ENCODE peak calls at places on chromosomes 7 and 10, in five cellular contexts. E is type B pancreatic cell, I is HepG2, S is astrocyte of the spinal cord, J is HCT116. Y is an unnamed sample.

GRCh38 chr10:77713506-77714280 is 76.1 kb upstream of the KCNMA1 start:
- DNase-seq in E (no peak), I (no peak), S (peak; percentile 29), J (no peak), Y (no peak)

GRCh38 chr10:33279791-33280190 is 54.7 kb downstream of the NRP1 start:
- DNase-seq in E (no peak), I (no peak), S (no peak), J (no peak), Y (no peak)

GRCh38 chr10:89382757-89383156 is 4.9 kb downstream of the IFIT1B start:
- DNase-seq in E (no peak), I (no peak), S (no peak), J (no peak), Y (no peak)

GRCh38 chr10:129193148-129193547 is 273.9 kb upstream of the MGMT start:
- DNase-seq in E (no peak), I (no peak), S (no peak), J (no peak), Y (no peak)

GRCh38 chr10:61993676-61994401 is 92.3 kb downstream of the ARID5B start:
- DNase-seq in E (no peak), I (no peak), S (peak; percentile 71), J (no peak), Y (no peak)

GRCh38 chr7:129969881-129970446 is 17.2 kb upstream of the UBE2H start:
- DNase-seq in E (no peak), I (no peak), S (peak; percentile 88), J (peak; percentile 41), Y (peak; percentile 99)

GRCh38 chr7:95594185-95594584 is 2.1 kb downstream of the PDK4 start:
- DNase-seq in E (no peak), I (no peak), S (no peak), J (no peak), Y (no peak)

GRCh38 chr7:73831656-73832579 is 1.1 kb downstream of the CLDN4 start:
- DNase-seq in E (peak; percentile 81), I (peak; percentile 58), S (no peak), J (peak; percentile 77), Y (no peak)

GRCh38 chr7:139853576-139854511 is 24.8 kb downstream of the TBXAS1 start:
- DNase-seq in E (no peak), I (no peak), S (peak; percentile 79), J (no peak), Y (no peak)

GRCh38 chr10:123993534-123994416 is 99.6 kb downstream of the CHST15 start:
- DNase-seq in E (no peak), I (no peak), S (no peak), J (no peak), Y (no peak)

GRCh38 chr10:5873515-5873995 is 16.1 kb downstream of the ANKRD16 start:
- DNase-seq in E (no peak), I (peak; percentile 57), S (peak; percentile 80), J (peak; percentile 36), Y (no peak)

GRCh38 chr7:101681170-101682007 is 52.3 kb upstream of the MYL10 start:
- DNase-seq in E (no peak), I (no peak), S (peak; percentile 84), J (peak; percentile 26), Y (no peak)

GRCh38 chr7:42833411-42833810 is 78.5 kb downstream of the C7orf25 start:
- DNase-seq in E (no peak), I (no peak), S (no peak), J (no peak), Y (no peak)

GRCh38 chr7:82050134-82050533 is 280.3 kb upstream of the HGF start:
- DNase-seq in E (no peak), I (peak; percentile 3), S (peak; percentile 93), J (peak; percentile 59), Y (peak; percentile 9)

GRCh38 chr7:17741426-17741825 is 198.9 kb downstream of the SNX13 start:
- DNase-seq in E (no peak), I (no peak), S (no peak), J (no peak), Y (no peak)

GRCh38 chr7:98135984-98136383 is 29.3 kb downstream of the LMTK2 start:
- DNase-seq in E (no peak), I (no peak), S (no peak), J (no peak), Y (no peak)

GRCh38 chr7:11517853-11518252 is 314.1 kb downstream of the THSD7A start:
- DNase-seq in E (no peak), I (no peak), S (no peak), J (no peak), Y (no peak)

GRCh38 chr7:105279688-105280007 is 109.1 kb downstream of the SRPK2 start:
- DNase-seq in E (no peak), I (peak; percentile 39), S (no peak), J (no peak), Y (no peak)

GRCh38 chr10:16948335-16948734 is 131.1 kb upstream of the RSU1 start:
- DNase-seq in E (no peak), I (no peak), S (no peak), J (no peak), Y (no peak)

GRCh38 chr7:30162133-30162532 is 27.3 kb downstream of the MTURN start:
- DNase-seq in E (no peak), I (no peak), S (no peak), J (no peak), Y (no peak)

GRCh38 chr10:130181858-130182257 is 45.7 kb downstream of the GLRX3 start:
- DNase-seq in E (no peak), I (no peak), S (no peak), J (no peak), Y (no peak)

GRCh38 chr10:43057231-43057711 is 19.6 kb upstream of the RET start:
- DNase-seq in E (no peak), I (no peak), S (no peak), J (no peak), Y (no peak)

GRCh38 chr7:74554178-74554577 is 100.5 kb downstream of the GTF2IRD1 start:
- DNase-seq in E (no peak), I (no peak), S (no peak), J (no peak), Y (no peak)

GRCh38 chr7:38232475-38233366 is 40.7 kb downstream of the TARP start:
- DNase-seq in E (no peak), I (no peak), S (peak; percentile 72), J (no peak), Y (no peak)

GRCh38 chr10:74208997-74209396 is 58.0 kb downstream of the ADK start:
- DNase-seq in E (no peak), I (no peak), S (no peak), J (no peak), Y (no peak)

GRCh38 chr7:140342732-140343514 is 55.4 kb downstream of the SLC37A3 start:
- DNase-seq in E (no peak), I (peak; percentile 29), S (no peak), J (peak; percentile 8), Y (no peak)

GRCh38 chr10:71393841-71394475 is 2.8 kb upstream of the CDH23 start:
- DNase-seq in E (peak; percentile 65), I (no peak), S (no peak), J (no peak), Y (no peak)

GRCh38 chr10:62815373-62816111 is 624 bp downstream of the EGR2 start:
- DNase-seq in E (no peak), I (no peak), S (peak; percentile 33), J (no peak), Y (no peak)

GRCh38 chr10:69807696-69808095 is 6.0 kb downstream of the COL13A1 start:
- DNase-seq in E (no peak), I (no peak), S (peak; percentile 42), J (peak; percentile 46), Y (no peak)

GRCh38 chr7:29326872-29327271 is 132.3 kb downstream of the CHN2 start:
- DNase-seq in E (no peak), I (no peak), S (no peak), J (no peak), Y (no peak)

GRCh38 chr10:80500572-80501380 is 36.9 kb upstream of the SH2D4B start:
- DNase-seq in E (no peak), I (no peak), S (peak; percentile 41), J (no peak), Y (no peak)

GRCh38 chr10:49747303-49747646 is 14.8 kb downstream of the OGDHL start:
- DNase-seq in E (no peak), I (no peak), S (no peak), J (no peak), Y (no peak)

GRCh38 chr10:69045441-69046300 is 42.2 kb upstream of the SRGN start:
- DNase-seq in E (no peak), I (no peak), S (no peak), J (no peak), Y (peak; percentile 53)

GRCh38 chr7:23383225-23383624 is 84.1 kb downstream of the MALSU1 start:
- DNase-seq in E (no peak), I (no peak), S (peak; percentile 49), J (no peak), Y (no peak)

GRCh38 chr7:36459236-36459960 is 69.7 kb downstream of the ANLN start:
- DNase-seq in E (no peak), I (no peak), S (no peak), J (no peak), Y (no peak)

GRCh38 chr10:125694874-125695273 is 11.9 kb upstream of the TEX36 start:
- DNase-seq in E (no peak), I (no peak), S (peak; percentile 40), J (no peak), Y (no peak)

GRCh38 chr10:2246747-2247146 is 509.4 kb upstream of the ADARB2 start:
- DNase-seq in E (no peak), I (no peak), S (no peak), J (no peak), Y (no peak)

GRCh38 chr10:86003201-86003621 is 363.4 kb downstream of the GRID1 start:
- DNase-seq in E (no peak), I (no peak), S (no peak), J (no peak), Y (no peak)

GRCh38 chr7:141312828-141313521 is 238.2 kb upstream of the AGK start:
- DNase-seq in E (no peak), I (no peak), S (no peak), J (no peak), Y (no peak)

GRCh38 chr10:33005322-33006282 is 47.6 kb upstream of the ITGB1 start:
- DNase-seq in E (peak; percentile 77), I (peak; percentile 59), S (peak; percentile 97), J (peak; percentile 89), Y (no peak)